ENCODE peak calls at places on chromosomes 6 and 20, in six cellular contexts. Y is astrocyte, F is choroid plexus epithelial cell, T is mammary epithelial cell, I is PC-9, S is HFF-Myc. J is an unnamed sample.

GRCh38 chr20:2799688-2800589 is 488 bp downstream of the CPXM1 start:
- DNase-seq in Y (no peak), F (no peak), T (no peak), I (no peak), S (no peak), J (no peak)

GRCh38 chr20:39813190-39813829 is 851.2 kb downstream of the DHX35 start:
- DNase-seq in Y (no peak), F (no peak), T (no peak), I (no peak), S (no peak), J (no peak)

GRCh38 chr6:79330723-79331122 is 96.2 kb upstream of the HMGN3 start:
- DNase-seq in Y (peak), F (no peak), T (peak), I (no peak), S (no peak), J (no peak)

GRCh38 chr6:161618816-161619454 is 345.1 kb upstream of the AGPAT4 start:
- DNase-seq in Y (peak), F (peak), T (peak), I (no peak), S (peak), J (no peak)

GRCh38 chr20:11218035-11218680 is 544.4 kb upstream of the JAG1 start:
- DNase-seq in Y (no peak), F (peak), T (no peak), I (no peak), S (no peak), J (no peak)

GRCh38 chr20:33209789-33210188 is 7.4 kb upstream of the BPIFA3 start:
- DNase-seq in Y (peak), F (peak), T (peak), I (peak), S (peak), J (no peak)

GRCh38 chr20:17934141-17934862 is 34.3 kb downstream of the SNX5 start:
- DNase-seq in Y (peak), F (peak), T (no peak), I (no peak), S (no peak), J (peak)

GRCh38 chr20:41643504-41643938 is 25.3 kb upstream of the CHD6 start:
- DNase-seq in Y (peak), F (peak), T (peak), I (peak), S (no peak), J (no peak)

DNA sequence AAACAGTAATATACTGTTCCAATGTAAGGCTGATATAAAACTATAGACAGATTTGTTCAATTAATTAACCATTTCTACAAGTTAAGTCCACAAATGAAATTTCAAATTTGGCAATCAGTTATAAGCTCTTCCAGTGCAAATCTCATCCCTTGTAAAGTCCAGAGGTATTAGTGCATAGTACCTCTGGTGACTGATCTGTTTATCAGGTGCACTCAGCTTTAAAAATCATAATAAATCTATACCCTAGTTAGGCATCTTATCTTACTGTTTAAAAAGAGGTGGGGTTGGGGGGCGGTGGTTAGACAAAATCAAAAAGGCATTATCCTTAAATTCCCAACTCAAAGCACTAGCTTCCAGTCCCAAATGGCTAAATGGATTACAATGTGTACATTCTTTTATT is 2.9 kb downstream of the FBXO30 start:
- DNase-seq in Y (no peak), F (no peak), T (no peak), I (no peak), S (no peak), J (no peak)
- H3K4me3 ChIP-seq in Y (no peak), F (no peak), T (peak), I (peak), S (no peak), J (no peak)

GRCh38 chr6:38194589-38194988 is 375.1 kb downstream of the ZFAND3 start:
- DNase-seq in Y (no peak), F (no peak), T (no peak), I (no peak), S (no peak), J (no peak)
- TF ChIP-seq CTCF in Y (no peak), F (no peak), T (no peak), I (no peak), S (no peak), J (no peak)

GRCh38 chr6:27500177-27500576 is 27.3 kb upstream of the ZNF184 start:
- DNase-seq in Y (no peak), F (no peak), T (no peak), I (no peak), S (no peak), J (no peak)
- H3K4me3 ChIP-seq in Y (no peak), F (no peak), T (no peak), I (no peak), S (no peak), J (no peak)

GRCh38 chr6:56708810-56709597 is 66.3 kb upstream of the DST start:
- DNase-seq in Y (peak), F (peak), T (peak), I (peak), S (no peak), J (no peak)
- TF ChIP-seq CTCF in Y (peak), F (peak), T (peak), I (peak), S (peak), J (peak)

DNA sequence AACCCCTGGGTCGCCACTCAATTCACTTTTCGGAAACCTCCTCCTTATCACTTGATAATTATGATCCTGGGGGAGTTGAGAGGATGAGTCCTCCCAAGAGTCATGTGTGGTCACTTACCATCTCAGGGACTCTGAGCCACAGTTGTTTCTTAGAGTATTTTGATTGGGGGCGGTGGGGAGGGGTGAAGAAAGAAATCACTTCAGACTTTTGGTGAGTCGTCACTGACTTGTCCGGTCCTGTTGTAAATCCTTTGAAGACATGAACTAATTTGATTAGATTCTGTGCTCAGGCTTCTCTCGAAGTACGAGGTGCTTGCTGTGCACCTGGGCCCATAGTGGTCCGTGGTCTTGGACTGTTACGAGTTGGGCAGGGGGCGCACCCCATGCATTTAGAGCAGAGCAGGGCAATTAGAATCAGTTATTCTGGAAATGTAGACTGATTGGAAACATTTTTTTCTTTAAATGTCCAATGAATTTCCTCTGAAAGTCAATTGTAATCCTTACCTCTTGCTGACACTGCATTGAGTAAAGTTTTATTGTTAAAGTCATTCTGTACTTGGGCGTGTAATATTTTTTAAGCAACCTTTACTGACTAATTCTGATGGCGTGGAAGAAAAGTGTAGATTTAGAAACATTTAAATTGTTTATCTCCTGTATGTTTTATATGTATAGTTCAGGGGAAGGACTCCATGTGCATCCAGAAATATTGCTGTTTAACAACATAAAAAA is 173.4 kb downstream of the SLC16A10 start:
- DNase-seq in Y (peak), F (no peak), T (peak), I (no peak), S (no peak), J (no peak)
- H3K4me3 ChIP-seq in Y (peak), F (no peak), T (peak), I (peak), S (peak), J (no peak)

DNA sequence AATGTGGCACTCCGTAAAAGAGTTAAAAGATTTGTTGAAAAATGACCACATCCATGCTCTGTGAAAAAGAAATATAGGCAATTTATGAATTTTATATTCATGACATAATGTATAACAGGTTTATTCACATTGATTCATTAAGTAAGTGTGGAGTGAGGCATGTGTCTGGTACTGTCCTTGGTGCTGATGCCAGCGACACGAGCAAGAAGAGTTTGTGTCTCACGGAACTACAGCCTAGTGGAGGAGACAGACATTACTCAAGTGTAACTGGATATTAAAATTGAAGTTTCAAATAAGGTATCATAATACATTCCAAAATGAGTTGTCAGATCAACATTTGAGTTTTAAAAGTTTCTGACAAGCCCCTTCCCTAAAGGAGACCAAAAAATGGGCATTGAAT is 158.2 kb upstream of the PRND start:
- DNase-seq in Y (peak), F (peak), T (peak), I (peak), S (peak), J (no peak)
- TF ChIP-seq CTCF in Y (peak), F (peak), T (peak), I (peak), S (no peak), J (peak)

GRCh38 chr6:25363429-25363828 is 84.3 kb downstream of the CARMIL1 start:
- DNase-seq in Y (no peak), F (no peak), T (no peak), I (no peak), S (no peak), J (no peak)
- H3K4me3 ChIP-seq in Y (no peak), F (no peak), T (no peak), I (no peak), S (no peak), J (no peak)

J was measured in BJ.